ENCODE peak calls at places on chromosome 21, in four cellular contexts. I, W, T and Z are unnamed samples.

GRCh38 chr21:31012133-31013089 is 25.9 kb downstream of the KRTAP19-8 start:
- DNase-seq in I (no peak), W (no peak), T (no peak), Z (no peak)

GRCh38 chr21:45539796-45540600 is 2.2 kb downstream of the SLC19A1 start:
- DNase-seq in I (no peak), W (no peak), T (no peak), Z (peak)

GRCh38 chr21:45070970-45071369 is 3.4 kb upstream of the ADARB1 start:
- DNase-seq in I (no peak), W (no peak), T (no peak), Z (no peak)

GRCh38 chr21:41161428-41161827 is 6.5 kb upstream of the BACE2 start:
- DNase-seq in I (no peak), W (no peak), T (no peak), Z (no peak)

GRCh38 chr21:26715878-26716506 is 129.2 kb downstream of the ADAMTS1 start:
- DNase-seq in I (no peak), W (peak), T (no peak), Z (peak)

GRCh38 chr21:33308586-33309490 is 15.9 kb upstream of the IFNAR1 start:
- DNase-seq in I (no peak), W (peak), T (no peak), Z (no peak)

GRCh38 chr21:25956993-25957714 is 213.4 kb downstream of the APP start:
- DNase-seq in I (no peak), W (peak), T (no peak), Z (no peak)

GRCh38 chr21:43950481-43950880 is 61.6 kb upstream of the TRAPPC10 start:
- DNase-seq in I (no peak), W (no peak), T (no peak), Z (no peak)

GRCh38 chr21:32613436-32614043 is 1.4 kb upstream of the CFAP298 start:
- DNase-seq in I (no peak), W (no peak), T (no peak), Z (no peak)

GRCh38 chr21:21003701-21004100 is 5.5 kb downstream of the NCAM2 start:
- DNase-seq in I (no peak), W (peak), T (peak), Z (no peak)

GRCh38 chr21:34877485-34878128 is 171.5 kb downstream of the RUNX1 start:
- DNase-seq in I (no peak), W (no peak), T (no peak), Z (no peak)

GRCh38 chr21:15436031-15436430 is 293.8 kb upstream of the USP25 start:
- DNase-seq in I (no peak), W (no peak), T (peak), Z (no peak)

GRCh38 chr21:36059823-36060158 is 535 bp downstream of the SETD4 start:
- DNase-seq in I (no peak), W (no peak), T (peak), Z (no peak)

GRCh38 chr21:44880762-44881585 is 7.5 kb upstream of the PTTG1IP start:
- DNase-seq in I (no peak), W (peak), T (no peak), Z (no peak)

GRCh38 chr21:39110431-39110830 is 72.8 kb downstream of the PSMG1 start:
- DNase-seq in I (no peak), W (peak), T (no peak), Z (no peak)

GRCh38 chr21:31363720-31364119 is 19.7 kb upstream of the TIAM1 start:
- DNase-seq in I (no peak), W (no peak), T (no peak), Z (no peak)

GRCh38 chr21:32456497-32456918 is 44.0 kb downstream of the EVA1C start:
- DNase-seq in I (no peak), W (peak), T (no peak), Z (no peak)

GRCh38 chr21:31654340-31654739 is 5.2 kb upstream of the SOD1 start:
- DNase-seq in I (no peak), W (no peak), T (no peak), Z (no peak)

GRCh38 chr21:25179116-25179515 is 428.2 kb downstream of the MRPL39 start:
- DNase-seq in I (no peak), W (no peak), T (no peak), Z (no peak)

GRCh38 chr21:32907521-32907920 is 118.2 kb upstream of the OLIG2 start:
- DNase-seq in I (no peak), W (no peak), T (no peak), Z (no peak)

GRCh38 chr21:34836103-34836932 is 167.5 kb downstream of the CLIC6 start:
- DNase-seq in I (no peak), W (peak), T (no peak), Z (no peak)

GRCh38 chr21:29078884-29079765 is 5.7 kb upstream of the CCT8 start:
- DNase-seq in I (no peak), W (no peak), T (no peak), Z (no peak)

GRCh38 chr21:46322351-46323226 is 1.1 kb downstream of the C21orf58 start:
- DNase-seq in I (peak), W (peak), T (no peak), Z (no peak)

GRCh38 chr21:43191521-43191920 is 22.7 kb downstream of the CRYAA start:
- DNase-seq in I (no peak), W (no peak), T (no peak), Z (no peak)

GRCh38 chr21:17949395-17949794 is 130.2 kb upstream of the C21orf91 start:
- DNase-seq in I (no peak), W (no peak), T (no peak), Z (no peak)

GRCh38 chr21:38266732-38267131 is 9.9 kb downstream of the KCNJ15 start:
- DNase-seq in I (no peak), W (peak), T (no peak), Z (no peak)

GRCh38 chr21:39014751-39015150 is 168.5 kb downstream of the PSMG1 start:
- DNase-seq in I (no peak), W (peak), T (no peak), Z (no peak)